ENCODE peak calls at places on chromosomes 2 and 18, in six cellular contexts. Z is HTR-8/SVneo; A is glomerular endothelial cell; C is nucleus accumbens; D is kidney epithelial cell; E is CD8-positive, alpha-beta T cell. G is an unnamed sample.

GRCh38 chr2:239602290-239603282 is 201.8 kb upstream of the HDAC4 start:
- DNase-seq in C (no peak), D (no peak), E (no peak), Z (no peak), A (no peak), G (no peak)

GRCh38 chr2:172427990-172428840 is 829 bp downstream of the ITGA6 start:
- DNase-seq in A (no peak), Z (peak; percentile 52), D (no peak), C (no peak), E (peak; percentile 46), G (no peak)

GRCh38 chr2:222360146-222360545 is 61.3 kb upstream of the PAX3 start:
- DNase-seq in A (no peak), D (no peak), C (no peak), Z (no peak), E (no peak), G (no peak)

GRCh38 chr2:223563462-223563861 is 38.7 kb downstream of the SCG2 start:
- DNase-seq in E (no peak), D (peak; percentile 77), C (no peak), A (no peak), Z (peak; percentile 81), G (no peak)

GRCh38 chr2:70615222-70615621 is 61.6 kb upstream of the TGFA start:
- DNase-seq in D (no peak), C (no peak), A (no peak), Z (no peak), E (no peak), G (no peak)

GRCh38 chr2:29033172-29033571 is 41.2 kb downstream of the PCARE start:
- DNase-seq in A (no peak), C (no peak), Z (peak; percentile 83), D (no peak), E (no peak), G (no peak)

GRCh38 chr18:75081486-75081885 is 127.5 kb downstream of the PTGR3 start:
- DNase-seq in A (no peak), C (no peak), D (no peak), Z (no peak), E (no peak), G (no peak)

GRCh38 chr18:45122510-45122909 is 441.8 kb downstream of the SETBP1 start:
- DNase-seq in E (no peak), A (no peak), D (no peak), C (no peak), Z (no peak), G (no peak)

GRCh38 chr2:145464901-145465300 is 945.0 kb upstream of the ZEB2 start:
- DNase-seq in Z (no peak), E (no peak), D (no peak), C (no peak), A (no peak), G (no peak)

GRCh38 chr2:139142252-139142651 is 362.1 kb upstream of the NXPH2 start:
- DNase-seq in Z (no peak), D (no peak), C (no peak), A (no peak), E (no peak), G (no peak)

GRCh38 chr18:59631583-59632181 is 65.5 kb downstream of the CCBE1 start:
- DNase-seq in C (no peak), Z (peak; percentile 37), D (no peak), A (no peak), E (no peak), G (no peak)

GRCh38 chr2:164841719-164842623 is at the start of gene COBLL1:
- DNase-seq in C (no peak), E (no peak), D (no peak), A (no peak), Z (peak; percentile 61), G (peak; percentile 51)

GRCh38 chr2:240604291-240604938 is 17.9 kb downstream of the CAPN10 start:
- DNase-seq in Z (peak; percentile 79), D (peak; percentile 19), A (peak; percentile 48), C (peak; percentile 37), E (no peak), G (no peak)

GRCh38 chr2:106120432-106120831 is 73.7 kb downstream of the UXS1 start:
- DNase-seq in A (no peak), E (no peak), Z (no peak), D (no peak), C (no peak), G (no peak)

GRCh38 chr2:45269149-45269793 is 260.0 kb upstream of the SIX2 start:
- DNase-seq in Z (no peak), D (no peak), A (no peak), E (no peak), C (no peak), G (no peak)

GRCh38 chr2:9966491-9967022 is 15.1 kb downstream of the GRHL1 start:
- DNase-seq in E (no peak), Z (no peak), A (no peak), C (no peak), D (no peak), G (no peak)

G was measured in omental fat pad.